ENCODE peak calls at places on chromosome 6, in ten cellular contexts. V, A, O, R, H, N, L, Z, M and D are unnamed samples.

GRCh38 chr6:75176076-75176582 is 29.7 kb downstream of the COL12A1 start:
- DNase-seq in V (no peak), A (no peak), O (no peak), R (no peak), H (no peak), N (no peak), L (no peak), Z (no peak), M (no peak), D (no peak)

GRCh38 chr6:235763-236360 is 56.4 kb upstream of the DUSP22 start:
- DNase-seq in V (no peak), A (no peak), O (peak; percentile 55), R (peak; percentile 57), H (no peak), N (peak; percentile 50), L (peak; percentile 90), Z (peak; percentile 29), M (peak; percentile 13), D (no peak)

GRCh38 chr6:168232989-168233874 is 86.3 kb downstream of the DACT2 start:
- DNase-seq in V (no peak), A (no peak), O (no peak), R (no peak), H (no peak), N (no peak), L (no peak), Z (no peak), M (no peak), D (no peak)

GRCh38 chr6:57265755-57266221 is 43.7 kb upstream of the RAB23 start:
- DNase-seq in V (no peak), A (no peak), O (peak; percentile 37), R (no peak), H (no peak), N (peak; percentile 77), L (no peak), Z (no peak), M (no peak), D (no peak)

GRCh38 chr6:170444056-170444505 is 109.0 kb downstream of the PSMB1 start:
- DNase-seq in V (no peak), A (peak; percentile 78), O (no peak), R (no peak), H (no peak), N (no peak), L (no peak), Z (no peak), M (no peak), D (no peak)

GRCh38 chr6:87698618-87699017 is 3.4 kb downstream of the AKIRIN2 start:
- DNase-seq in V (no peak), A (no peak), O (peak; percentile 60), R (no peak), H (no peak), N (peak; percentile 53), L (no peak), Z (no peak), M (no peak), D (no peak)

GRCh38 chr6:46926481-46926880 is 4.7 kb upstream of the ADGRF5 start:
- DNase-seq in V (no peak), A (no peak), O (peak; percentile 87), R (no peak), H (no peak), N (peak; percentile 64), L (no peak), Z (no peak), M (no peak), D (no peak)

GRCh38 chr6:110310861-110311446 is 47.2 kb downstream of the METTL24 start:
- DNase-seq in V (no peak), A (no peak), O (no peak), R (no peak), H (no peak), N (no peak), L (no peak), Z (no peak), M (no peak), D (no peak)

GRCh38 chr6:12890171-12890790 is 173.7 kb downstream of the PHACTR1 start:
- DNase-seq in V (no peak), A (peak; percentile 1), O (no peak), R (no peak), H (no peak), N (no peak), L (peak; percentile 45), Z (no peak), M (no peak), D (no peak)

GRCh38 chr6:6006428-6007310 is at the start of gene NRN1:
- DNase-seq in V (no peak), A (peak; percentile 37), O (no peak), R (no peak), H (peak; percentile 52), N (no peak), L (peak; percentile 70), Z (peak; percentile 29), M (no peak), D (no peak)

GRCh38 chr6:39339557-39340555 is 17.4 kb upstream of the KCNK16 start:
- DNase-seq in V (no peak), A (peak; percentile 91), O (no peak), R (no peak), H (no peak), N (no peak), L (no peak), Z (no peak), M (no peak), D (no peak)

GRCh38 chr6:152096863-152097496 is 289.5 kb downstream of the ESR1 start:
- DNase-seq in V (no peak), A (no peak), O (no peak), R (no peak), H (no peak), N (peak; percentile 88), L (no peak), Z (no peak), M (no peak), D (no peak)

GRCh38 chr6:130978660-130979396 is 84.2 kb downstream of the EPB41L2 start:
- DNase-seq in V (no peak), A (no peak), O (no peak), R (no peak), H (no peak), N (no peak), L (no peak), Z (peak; percentile 20), M (no peak), D (no peak)

GRCh38 chr6:45045253-45045601 is 282.9 kb upstream of the RUNX2 start:
- DNase-seq in V (no peak), A (no peak), O (peak; percentile 61), R (no peak), H (no peak), N (no peak), L (no peak), Z (no peak), M (no peak), D (no peak)

GRCh38 chr6:70668499-70668812 is 773 bp downstream of the SMAP1 start:
- DNase-seq in V (no peak), A (no peak), O (no peak), R (no peak), H (no peak), N (peak; percentile 46), L (peak; percentile 70), Z (peak; percentile 49), M (no peak), D (no peak)

GRCh38 chr6:107807186-107807585 is 16.9 kb downstream of the SCML4 start:
- DNase-seq in V (no peak), A (no peak), O (no peak), R (no peak), H (no peak), N (no peak), L (no peak), Z (no peak), M (no peak), D (no peak)

GRCh38 chr6:69061066-69061465 is 426.0 kb downstream of the ADGRB3 start:
- DNase-seq in V (no peak), A (no peak), O (peak; percentile 73), R (no peak), H (no peak), N (no peak), L (no peak), Z (no peak), M (no peak), D (no peak)

GRCh38 chr6:83911278-83911677 is 51.8 kb downstream of the CYB5R4 start:
- DNase-seq in V (no peak), A (no peak), O (no peak), R (no peak), H (no peak), N (peak; percentile 14), L (no peak), Z (no peak), M (no peak), D (no peak)

GRCh38 chr6:48985025-48985424 is 478.0 kb downstream of the MMUT start:
- DNase-seq in V (no peak), A (no peak), O (no peak), R (no peak), H (no peak), N (peak; percentile 36), L (no peak), Z (no peak), M (no peak), D (no peak)

GRCh38 chr6:54467384-54467783 is 159.1 kb downstream of the TINAG start:
- DNase-seq in V (no peak), A (no peak), O (no peak), R (no peak), H (no peak), N (no peak), L (no peak), Z (no peak), M (no peak), D (no peak)

GRCh38 chr6:50850860-50851259 is 32.2 kb downstream of the TFAP2B start:
- DNase-seq in V (no peak), A (no peak), O (peak; percentile 80), R (no peak), H (no peak), N (no peak), L (no peak), Z (no peak), M (no peak), D (no peak)

GRCh38 chr6:158026901-158027589 is 45.4 kb downstream of the SYNJ2 start:
- DNase-seq in V (no peak), A (no peak), O (no peak), R (no peak), H (peak; percentile 24), N (no peak), L (no peak), Z (no peak), M (no peak), D (no peak)

GRCh38 chr6:131063028-131063763 is at the start of gene EPB41L2:
- DNase-seq in V (peak; percentile 65), A (peak; percentile 44), O (peak; percentile 95), R (peak; percentile 44), H (peak; percentile 3), N (peak; percentile 91), L (peak; percentile 81), Z (peak; percentile 87), M (peak; percentile 82), D (peak; percentile 59)